ENCODE peak calls at places on chromosomes 2 and 18, in five cellular contexts. C is astrocyte of the spinal cord; R is GM12865; Y is prostate gland; I is CD4-positive, CD25-positive, alpha-beta regulatory T cell. H is an unnamed sample.

GRCh38 chr2:23293756-23294155 is 91.2 kb upstream of the KLHL29 start:
- DNase-seq in C (no peak), R (no peak), Y (no peak), I (no peak), H (no peak)

GRCh38 chr2:39487398-39488250 is 50.5 kb upstream of the MAP4K3 start:
- DNase-seq in C (peak), R (no peak), Y (no peak), I (no peak), H (no peak)

GRCh38 chr2:32504877-32505478 is 122.9 kb upstream of the TTC27 start:
- DNase-seq in C (no peak), R (no peak), Y (no peak), I (no peak), H (no peak)

GRCh38 chr18:37383036-37383788 is 182.4 kb downstream of the CELF4 start:
- DNase-seq in C (no peak), R (no peak), Y (no peak), I (no peak), H (no peak)

GRCh38 chr2:21258082-21258481 is 134.3 kb downstream of the TDRD15 start:
- DNase-seq in C (no peak), R (no peak), Y (no peak), I (no peak), H (no peak)

GRCh38 chr2:118112771-118113334 is 24.6 kb downstream of the INSIG2 start:
- DNase-seq in C (peak), R (no peak), Y (no peak), I (no peak), H (no peak)

GRCh38 chr18:79680100-79680879 is 687 bp downstream of the CTDP1 start:
- DNase-seq in C (peak), R (peak), Y (peak), I (peak), H (no peak)

GRCh38 chr2:148989882-148990493 is 48.5 kb upstream of the LYPD6B start:
- DNase-seq in C (peak), R (peak), Y (peak), I (peak), H (peak)

GRCh38 chr2:33583194-33583938 is 15.7 kb downstream of the FAM98A start:
- DNase-seq in C (peak), R (peak), Y (no peak), I (peak), H (no peak)

GRCh38 chr2:6780765-6781274 is 84.9 kb downstream of the CMPK2 start:
- DNase-seq in C (peak), R (peak), Y (no peak), I (peak), H (peak)

GRCh38 chr18:71665131-71665530 is 879.0 kb downstream of the CBLN2 start:
- DNase-seq in C (peak), R (no peak), Y (no peak), I (no peak), H (no peak)

GRCh38 chr18:11146238-11146946 is 3.0 kb downstream of the PIEZO2 start:
- DNase-seq in C (no peak), R (no peak), Y (no peak), I (no peak), H (no peak)

GRCh38 chr2:156350374-156351142 is 18.0 kb upstream of the NR4A2 start:
- DNase-seq in C (no peak), R (no peak), Y (no peak), I (no peak), H (no peak)

GRCh38 chr2:54880428-54880827 is 157.0 kb downstream of the EML6 start:
- DNase-seq in C (no peak), R (no peak), Y (no peak), I (no peak), H (no peak)

GRCh38 chr2:127570282-127571250 is 35.1 kb downstream of the MYO7B start:
- DNase-seq in C (peak), R (no peak), Y (no peak), I (no peak), H (no peak)

GRCh38 chr18:34977787-34978532 is 63.3 kb upstream of the MAPRE2 start:
- DNase-seq in C (no peak), R (peak), Y (no peak), I (peak), H (no peak)

GRCh38 chr2:182952741-182953450 is 85.4 kb downstream of the NCKAP1 start:
- DNase-seq in C (peak), R (no peak), Y (no peak), I (no peak), H (no peak)

GRCh38 chr2:240605867-240606743 is 19.2 kb upstream of the GPR35 start:
- DNase-seq in C (no peak), R (no peak), Y (no peak), I (no peak), H (no peak)

GRCh38 chr18:48345596-48345995 is 63.6 kb downstream of the ZBTB7C start:
- DNase-seq in C (peak), R (no peak), Y (no peak), I (no peak), H (no peak)

GRCh38 chr2:227460079-227460485 is 11.9 kb upstream of the AGFG1 start:
- DNase-seq in C (peak), R (peak), Y (no peak), I (peak), H (peak)

GRCh38 chr2:33321236-33321731 is 155.2 kb upstream of the RASGRP3 start:
- DNase-seq in C (peak), R (peak), Y (no peak), I (peak), H (no peak)

GRCh38 chr18:48948112-48949050 is 2.4 kb downstream of the SMAD7 start:
- DNase-seq in C (peak), R (peak), Y (peak), I (peak), H (no peak)

GRCh38 chr18:9741821-9742541 is 33.9 kb downstream of the RAB31 start:
- DNase-seq in C (peak), R (no peak), Y (no peak), I (no peak), H (no peak)

GRCh38 chr2:164655750-164656149 is 34.5 kb upstream of the GRB14 start:
- DNase-seq in C (peak), R (no peak), Y (no peak), I (no peak), H (no peak)

DNA sequence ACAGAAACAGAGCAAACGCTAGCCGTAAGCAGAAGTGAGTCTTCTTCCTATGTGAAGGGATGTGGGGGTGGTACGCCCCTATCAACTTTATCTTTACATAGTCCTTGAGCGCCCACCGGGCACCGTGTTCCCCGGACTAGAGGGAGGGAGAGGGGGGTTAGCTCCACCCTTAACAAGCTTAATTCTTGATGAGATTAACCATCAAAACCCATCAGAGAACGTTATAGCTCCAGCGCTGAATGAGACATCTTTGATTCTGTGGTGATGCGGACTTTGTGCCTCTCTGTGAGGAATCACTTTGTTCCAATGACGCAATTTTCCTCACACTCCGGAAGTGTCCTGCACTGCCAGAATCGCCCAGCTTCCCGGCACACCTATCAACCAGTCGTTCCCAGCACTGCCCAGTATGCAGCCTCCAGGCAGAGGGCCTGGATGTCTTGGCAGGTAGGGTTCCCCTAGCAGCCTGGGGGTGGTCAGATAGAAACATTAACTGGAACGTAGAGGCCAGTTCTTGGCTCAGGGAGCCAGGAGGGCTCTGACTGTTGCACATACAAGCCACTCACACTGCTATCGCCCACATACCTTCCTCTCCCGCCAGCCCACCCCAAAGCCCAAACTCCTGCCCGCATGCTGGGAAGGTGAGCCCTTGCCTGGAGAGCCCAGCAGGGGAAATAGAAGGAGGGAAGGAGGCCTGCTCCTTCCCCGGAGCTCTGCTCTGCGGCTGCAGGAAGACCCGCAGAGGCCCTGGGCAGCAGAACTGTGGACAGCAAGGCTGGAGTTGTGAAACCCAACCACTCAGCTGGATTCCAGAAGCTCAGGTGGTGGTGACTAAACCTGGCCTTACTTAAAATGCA is 1.9 kb upstream of the ODC1 start:
- DNase-seq in C (no peak), R (no peak), Y (no peak), I (no peak), H (no peak)
- H3K4me3 ChIP-seq in C (no peak), R (peak), Y (no peak), I (no peak), H (no peak)

DNA sequence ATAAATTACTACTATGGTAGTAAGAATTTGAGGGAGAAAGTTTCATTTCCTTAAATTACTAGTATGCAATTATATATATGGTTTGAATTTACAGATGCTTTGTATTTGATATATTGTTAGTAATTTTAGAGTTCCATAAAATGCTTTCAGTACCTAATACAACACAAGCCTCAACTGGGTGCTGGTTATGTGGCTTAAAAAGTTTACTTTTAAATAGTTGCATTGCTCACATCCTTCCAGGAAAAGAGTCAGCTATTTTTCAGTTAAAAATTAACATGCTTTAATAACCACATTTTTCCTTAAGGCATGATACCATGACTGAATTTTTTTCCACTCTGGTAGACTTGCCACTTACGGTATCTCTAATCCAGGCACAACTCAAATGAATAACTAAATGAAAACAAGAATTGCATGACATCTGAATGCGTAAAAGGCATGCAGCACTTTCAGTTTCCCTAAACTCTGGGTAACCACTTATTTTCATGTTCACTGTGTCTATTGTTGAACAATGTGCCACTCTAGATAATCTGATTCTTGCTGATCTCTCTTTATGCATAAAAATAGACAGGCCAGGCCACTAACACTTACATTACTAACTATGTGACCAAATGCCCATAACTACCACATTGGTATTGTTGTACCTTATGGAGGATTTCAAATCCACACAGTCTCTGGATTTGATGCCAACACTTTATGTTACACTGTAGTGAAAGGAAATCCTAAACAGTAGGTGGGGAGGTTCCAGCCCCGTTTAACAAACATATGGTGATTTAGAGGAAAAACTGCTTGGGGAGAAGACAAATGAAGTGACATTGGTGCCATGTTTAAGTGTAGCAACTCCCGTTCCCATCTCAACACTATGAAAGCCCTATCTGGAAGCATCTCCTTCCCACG is 35.5 kb upstream of the SLC35F5 start:
- DNase-seq in C (no peak), R (peak), Y (no peak), I (peak), H (no peak)
- H3K4me3 ChIP-seq in C (no peak), R (peak), Y (no peak), I (no peak), H (no peak)

GRCh38 chr2:223472771-223473170 is 129.4 kb downstream of the SCG2 start:
- DNase-seq in C (no peak), R (no peak), Y (no peak), I (no peak), H (no peak)

GRCh38 chr2:223477318-223477717 is 124.8 kb downstream of the SCG2 start:
- DNase-seq in C (no peak), R (no peak), Y (no peak), I (no peak), H (no peak)

GRCh38 chr2:223481486-223481885 is 120.7 kb downstream of the SCG2 start:
- DNase-seq in C (no peak), R (no peak), Y (no peak), I (no peak), H (no peak)

GRCh38 chr2:223474893-223475292 is 127.3 kb downstream of the SCG2 start:
- DNase-seq in C (no peak), R (no peak), Y (no peak), I (no peak), H (no peak)

GRCh38 chr2:223475901-223476300 is 126.3 kb downstream of the SCG2 start:
- DNase-seq in C (no peak), R (no peak), Y (no peak), I (no peak), H (no peak)
- H3K4me3 ChIP-seq in C (no peak), R (no peak), Y (no peak), I (no peak), H (no peak)

GRCh38 chr18:39599251-39599650 is 2033.7 kb upstream of the CELF4 start:
- DNase-seq in C (no peak), R (no peak), Y (no peak), I (no peak), H (no peak)
- H3K4me3 ChIP-seq in C (no peak), R (no peak), Y (no peak), I (no peak), H (no peak)

GRCh38 chr2:15940661-15941482 is 522 bp downstream of the MYCN start:
- DNase-seq in C (peak), R (no peak), Y (no peak), I (peak), H (no peak)
- H3K4me3 ChIP-seq in C (no peak), R (no peak), Y (peak), I (peak), H (peak)

DNA sequence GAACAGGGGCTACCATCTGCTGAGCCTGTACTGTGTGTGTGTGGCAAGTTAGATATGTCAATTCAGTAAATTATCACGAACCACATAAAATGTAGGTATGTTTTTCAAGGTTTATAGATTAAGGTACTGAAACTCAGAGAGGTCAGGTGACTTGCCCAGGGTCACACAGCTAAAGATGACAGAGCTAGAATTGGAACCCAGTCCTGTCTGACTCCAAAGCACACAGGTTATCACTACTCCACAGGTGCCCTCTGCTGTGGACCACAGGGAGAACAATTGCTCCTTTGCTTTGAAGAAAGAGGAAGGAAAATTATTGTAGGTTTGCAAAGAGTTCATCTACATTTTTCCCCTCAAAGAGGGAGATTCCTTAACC is 229.7 kb upstream of the AGAP1 start:
- DNase-seq in C (no peak), R (no peak), Y (no peak), I (no peak), H (no peak)
- H3K4me3 ChIP-seq in C (no peak), R (no peak), Y (no peak), I (no peak), H (no peak)